ENCODE peak calls at places on chromosome X, in seven cellular contexts. One of them, this sample, is unnamed.

GRCh38 chrX:40068048-40068447 is 29.7 kb downstream of the BCOR start:
- DNase-seq in neuronal stem cell: no peak
- DNase-seq in GM12878: no peak
- DNase-seq in astrocyte: no peak
- DNase-seq in IMR-90: no peak
- DNase-seq in fibroblast of lung: no peak
- DNase-seq in Karpas-422: peak; percentile 46
- DNase-seq in this sample: peak; percentile 11

GRCh38 chrX:15384304-15384703 is at the start of gene VEGFD:
- DNase-seq in neuronal stem cell: no peak
- DNase-seq in GM12878: no peak
- DNase-seq in astrocyte: peak; percentile 24
- DNase-seq in IMR-90: peak; percentile 86
- DNase-seq in fibroblast of lung: peak; percentile 32
- DNase-seq in Karpas-422: no peak
- DNase-seq in this sample: no peak

GRCh38 chrX:29690061-29690460 is 525.3 kb upstream of the MAGEB2 start:
- DNase-seq in neuronal stem cell: no peak
- DNase-seq in GM12878: no peak
- DNase-seq in astrocyte: peak; percentile 79
- DNase-seq in IMR-90: peak; percentile 46
- DNase-seq in fibroblast of lung: peak; percentile 81
- DNase-seq in Karpas-422: no peak
- DNase-seq in this sample: no peak

GRCh38 chrX:149511081-149511480 is 6.0 kb upstream of the IDS start:
- DNase-seq in neuronal stem cell: no peak
- DNase-seq in GM12878: no peak
- DNase-seq in astrocyte: peak; percentile 62
- DNase-seq in IMR-90: peak; percentile 50
- DNase-seq in fibroblast of lung: peak; percentile 68
- DNase-seq in Karpas-422: no peak
- DNase-seq in this sample: no peak

GRCh38 chrX:21723097-21723496 is 34.8 kb downstream of the SMPX start:
- DNase-seq in neuronal stem cell: no peak
- DNase-seq in GM12878: no peak
- DNase-seq in astrocyte: no peak
- DNase-seq in IMR-90: peak; percentile 14
- DNase-seq in fibroblast of lung: peak; percentile 23
- DNase-seq in Karpas-422: no peak
- DNase-seq in this sample: peak; percentile 7

GRCh38 chrX:103540145-103540544 is 20.9 kb upstream of the RAB40A start:
- DNase-seq in neuronal stem cell: no peak
- DNase-seq in GM12878: no peak
- DNase-seq in astrocyte: peak; percentile 31
- DNase-seq in IMR-90: peak; percentile 58
- DNase-seq in fibroblast of lung: peak; percentile 49
- DNase-seq in Karpas-422: no peak
- DNase-seq in this sample: no peak

GRCh38 chrX:48713847-48714246 is 17.3 kb downstream of the SUV39H1 start:
- DNase-seq in neuronal stem cell: no peak
- DNase-seq in GM12878: no peak
- DNase-seq in astrocyte: no peak
- DNase-seq in IMR-90: no peak
- DNase-seq in fibroblast of lung: no peak
- DNase-seq in Karpas-422: no peak
- DNase-seq in this sample: no peak

GRCh38 chrX:4572652-4573051 is 859.2 kb upstream of the PRKX start:
- DNase-seq in neuronal stem cell: peak; percentile 3
- DNase-seq in GM12878: no peak
- DNase-seq in astrocyte: no peak
- DNase-seq in IMR-90: no peak
- DNase-seq in fibroblast of lung: no peak
- DNase-seq in Karpas-422: no peak
- DNase-seq in this sample: no peak

GRCh38 chrX:70455366-70456202 is 10.9 kb downstream of the DLG3 start:
- DNase-seq in neuronal stem cell: no peak
- DNase-seq in GM12878: no peak
- DNase-seq in astrocyte: no peak
- DNase-seq in IMR-90: no peak
- DNase-seq in fibroblast of lung: no peak
- DNase-seq in Karpas-422: no peak
- DNase-seq in this sample: no peak

GRCh38 chrX:1591102-1591862 is at the start of gene AKAP17A:
- DNase-seq in neuronal stem cell: peak; percentile 94
- DNase-seq in GM12878: peak; percentile 83
- DNase-seq in astrocyte: peak; percentile 74
- DNase-seq in IMR-90: peak; percentile 90
- DNase-seq in fibroblast of lung: peak; percentile 88
- DNase-seq in Karpas-422: peak; percentile 99
- DNase-seq in this sample: peak; percentile 99

GRCh38 chrX:39399387-39399786 is 598.1 kb downstream of the MID1IP1 start:
- DNase-seq in neuronal stem cell: no peak
- DNase-seq in GM12878: no peak
- DNase-seq in astrocyte: no peak
- DNase-seq in IMR-90: no peak
- DNase-seq in fibroblast of lung: no peak
- DNase-seq in Karpas-422: no peak
- DNase-seq in this sample: no peak

GRCh38 chrX:37437160-37437559 is 88.0 kb downstream of the PRRG1 start:
- DNase-seq in neuronal stem cell: no peak
- DNase-seq in GM12878: no peak
- DNase-seq in astrocyte: no peak
- DNase-seq in IMR-90: no peak
- DNase-seq in fibroblast of lung: no peak
- DNase-seq in Karpas-422: no peak
- DNase-seq in this sample: no peak

GRCh38 chrX:134936542-134936941 is 54.2 kb upstream of the SMIM10 start:
- DNase-seq in neuronal stem cell: no peak
- DNase-seq in GM12878: no peak
- DNase-seq in astrocyte: peak; percentile 90
- DNase-seq in IMR-90: peak; percentile 77
- DNase-seq in fibroblast of lung: peak; percentile 92
- DNase-seq in Karpas-422: no peak
- DNase-seq in this sample: no peak

GRCh38 chrX:129655547-129656248 is 942 bp upstream of the APLN start:
- DNase-seq in neuronal stem cell: no peak
- DNase-seq in GM12878: no peak
- DNase-seq in astrocyte: no peak
- DNase-seq in IMR-90: no peak
- DNase-seq in fibroblast of lung: no peak
- DNase-seq in Karpas-422: peak; percentile 57
- DNase-seq in this sample: peak; percentile 34

GRCh38 chrX:40928076-40928475 is 157.2 kb upstream of the USP9X start:
- DNase-seq in neuronal stem cell: no peak
- DNase-seq in GM12878: no peak
- DNase-seq in astrocyte: no peak
- DNase-seq in IMR-90: no peak
- DNase-seq in fibroblast of lung: no peak
- DNase-seq in Karpas-422: no peak
- DNase-seq in this sample: no peak

GRCh38 chrX:53223068-53223693 is 1.8 kb downstream of the KDM5C start:
- DNase-seq in neuronal stem cell: no peak
- DNase-seq in GM12878: no peak
- DNase-seq in astrocyte: no peak
- DNase-seq in IMR-90: no peak
- DNase-seq in fibroblast of lung: no peak
- DNase-seq in Karpas-422: no peak
- DNase-seq in this sample: no peak

GRCh38 chrX:34487364-34487763 is 169.7 kb downstream of the TMEM47 start:
- DNase-seq in neuronal stem cell: no peak
- DNase-seq in GM12878: no peak
- DNase-seq in astrocyte: no peak
- DNase-seq in IMR-90: no peak
- DNase-seq in fibroblast of lung: no peak
- DNase-seq in Karpas-422: no peak
- DNase-seq in this sample: no peak

DNA sequence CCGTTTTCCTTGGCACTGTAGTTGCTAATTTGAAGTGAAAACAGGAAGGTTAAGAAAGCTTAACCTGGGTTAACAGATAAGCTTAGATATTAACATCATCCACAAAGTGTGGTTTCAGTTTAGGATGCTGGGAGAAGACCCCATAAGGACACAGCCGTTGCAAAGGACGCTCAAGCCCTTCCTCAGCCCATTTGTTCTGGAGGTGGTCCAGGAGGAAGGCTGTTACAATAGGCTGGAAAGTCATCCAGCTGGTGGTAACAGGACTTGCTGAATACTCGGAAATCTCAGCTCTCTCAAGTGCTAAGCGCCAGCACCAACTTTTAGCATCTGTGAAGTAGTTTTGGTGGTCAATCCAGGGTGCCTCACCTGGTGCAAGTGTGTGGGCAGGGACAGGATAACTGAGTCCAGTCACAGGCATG is 14.2 kb downstream of the CHST7 start:
- DNase-seq in neuronal stem cell: no peak
- DNase-seq in GM12878: no peak
- DNase-seq in astrocyte: peak; percentile 30
- DNase-seq in IMR-90: no peak
- DNase-seq in fibroblast of lung: peak; percentile 55
- DNase-seq in Karpas-422: no peak
- DNase-seq in this sample: no peak
- H3K4me2 ChIP-seq in neuronal stem cell: no peak overlapping the region
- H3K4me2 ChIP-seq in GM12878: peak overlapping the region; percentile 62
- H3K4me2 ChIP-seq in astrocyte: peak overlapping the region; percentile 82
- H3K4me2 ChIP-seq in IMR-90: peak overlapping the region; percentile 83
- H3K4me2 ChIP-seq in fibroblast of lung: peak overlapping the region; percentile 62
- H3K4me2 ChIP-seq in Karpas-422: no peak overlapping the region
- H3K4me2 ChIP-seq in this sample: no peak overlapping the region

DNA sequence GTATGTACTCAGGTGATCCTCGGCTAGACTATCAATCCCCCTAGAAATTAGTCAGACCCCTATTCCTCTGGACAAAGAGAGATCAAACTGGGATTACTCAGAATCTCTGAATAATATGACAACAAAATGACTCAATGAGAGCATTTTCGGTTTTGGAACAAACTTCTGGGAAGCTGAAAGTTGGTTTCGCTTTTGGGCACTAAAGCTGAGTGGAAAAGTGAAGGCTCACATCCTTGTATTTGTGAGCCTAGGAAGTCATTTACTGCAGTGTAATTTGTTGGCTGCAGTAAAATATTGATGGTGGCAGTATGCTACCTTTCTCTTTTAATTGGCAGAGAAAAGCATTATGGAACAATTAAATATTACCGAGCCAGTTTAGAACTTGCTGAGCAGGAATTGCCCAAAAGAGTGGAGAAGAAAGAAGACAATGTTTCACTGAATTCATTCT is 69.4 kb downstream of the AGTR2 start:
- DNase-seq in neuronal stem cell: no peak
- DNase-seq in GM12878: no peak
- DNase-seq in astrocyte: peak; percentile 26
- DNase-seq in IMR-90: no peak
- DNase-seq in fibroblast of lung: peak; percentile 36
- DNase-seq in Karpas-422: no peak
- DNase-seq in this sample: no peak
- H2AFZ ChIP-seq in neuronal stem cell: no peak overlapping the region
- H2AFZ ChIP-seq in GM12878: no peak overlapping the region
- H2AFZ ChIP-seq in astrocyte: no peak overlapping the region
- H2AFZ ChIP-seq in IMR-90: no peak overlapping the region
- H2AFZ ChIP-seq in fibroblast of lung: no peak overlapping the region
- H2AFZ ChIP-seq in Karpas-422: no peak overlapping the region
- H2AFZ ChIP-seq in this sample: no peak overlapping the region

GRCh38 chrX:19789376-19789775 is 98.0 kb downstream of the SH3KBP1 start:
- DNase-seq in neuronal stem cell: no peak
- DNase-seq in GM12878: no peak
- DNase-seq in astrocyte: no peak
- DNase-seq in IMR-90: no peak
- DNase-seq in fibroblast of lung: no peak
- DNase-seq in Karpas-422: no peak
- DNase-seq in this sample: no peak

GRCh38 chrX:19789782-19790181 is 97.6 kb downstream of the SH3KBP1 start:
- DNase-seq in neuronal stem cell: no peak
- DNase-seq in GM12878: no peak
- DNase-seq in astrocyte: no peak
- DNase-seq in IMR-90: no peak
- DNase-seq in fibroblast of lung: no peak
- DNase-seq in Karpas-422: no peak
- DNase-seq in this sample: no peak

GRCh38 chrX:19790829-19791228 is 96.6 kb downstream of the SH3KBP1 start:
- DNase-seq in neuronal stem cell: no peak
- DNase-seq in GM12878: no peak
- DNase-seq in astrocyte: no peak
- DNase-seq in IMR-90: no peak
- DNase-seq in fibroblast of lung: no peak
- DNase-seq in Karpas-422: no peak
- DNase-seq in this sample: no peak

GRCh38 chrX:19785647-19786046 is 101.8 kb downstream of the SH3KBP1 start:
- DNase-seq in neuronal stem cell: no peak
- DNase-seq in GM12878: no peak
- DNase-seq in astrocyte: no peak
- DNase-seq in IMR-90: no peak
- DNase-seq in fibroblast of lung: no peak
- DNase-seq in Karpas-422: no peak
- DNase-seq in this sample: no peak

DNA sequence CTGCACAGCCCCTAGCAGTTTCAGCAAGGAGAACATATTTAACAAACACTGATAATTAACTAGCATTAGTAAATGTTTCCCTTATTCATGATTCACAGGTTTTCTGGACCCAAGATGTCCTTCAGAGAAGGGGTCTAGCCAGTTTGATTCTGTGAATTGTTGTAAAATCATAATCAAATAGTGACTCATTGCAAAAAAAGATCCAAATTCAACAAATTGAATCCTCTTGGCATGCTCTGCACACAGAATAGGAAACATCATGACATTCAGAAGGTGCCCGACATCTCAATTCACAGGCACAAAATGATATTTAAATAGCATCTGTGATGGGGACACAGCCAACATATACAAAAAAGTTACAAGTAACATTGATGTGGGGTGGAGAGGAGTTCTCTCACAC is 100.1 kb downstream of the SH3KBP1 start:
- DNase-seq in neuronal stem cell: no peak
- DNase-seq in GM12878: no peak
- DNase-seq in astrocyte: no peak
- DNase-seq in IMR-90: no peak
- DNase-seq in fibroblast of lung: no peak
- DNase-seq in Karpas-422: no peak
- DNase-seq in this sample: no peak
- H3K4me1 ChIP-seq in neuronal stem cell: no peaks in the 10 kb centered on the region
- H3K4me1 ChIP-seq in GM12878: peaks cover 10% of the 10 kb centered on the region
- H3K4me1 ChIP-seq in astrocyte: no peaks in the 10 kb centered on the region
- H3K4me1 ChIP-seq in IMR-90: no peaks in the 10 kb centered on the region
- H3K4me1 ChIP-seq in fibroblast of lung: no peaks in the 10 kb centered on the region
- H3K4me1 ChIP-seq in Karpas-422: peaks cover 45% of the 10 kb centered on the region
- H3K4me1 ChIP-seq in this sample: peaks cover 7% of the 10 kb centered on the region

DNA sequence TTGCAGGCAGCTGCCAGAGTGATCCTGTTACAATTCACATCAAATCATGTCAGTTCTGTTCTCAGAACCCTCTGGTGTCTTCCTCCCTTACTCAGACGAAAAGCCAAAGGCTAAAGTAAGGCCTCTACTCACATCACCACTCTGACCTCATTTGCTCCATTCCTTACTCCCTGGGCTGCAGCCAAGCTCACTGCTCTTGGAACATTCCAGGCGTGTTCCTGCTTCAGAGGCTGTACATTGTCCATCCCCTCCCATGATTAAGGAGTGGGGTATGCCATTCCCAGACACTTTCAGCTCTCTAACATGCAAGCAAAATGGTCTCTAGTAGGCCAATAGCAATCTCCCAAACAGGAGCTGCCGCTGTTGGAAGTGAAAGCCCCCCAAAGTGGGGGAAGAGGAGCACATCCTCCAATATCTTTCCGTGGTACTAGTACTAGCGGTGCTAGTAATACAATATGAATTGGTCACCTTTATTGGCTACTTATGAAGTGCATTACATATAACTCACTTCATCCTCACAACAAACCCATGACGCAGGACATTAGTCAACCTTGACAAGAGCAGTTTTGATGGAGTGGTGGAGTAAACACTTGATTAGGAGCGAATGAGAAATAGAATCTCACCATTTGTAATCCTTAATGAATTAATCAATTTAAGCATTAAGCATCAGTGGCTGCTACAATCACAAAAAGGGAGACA is 15.0 kb downstream of the GAB3 start:
- DNase-seq in neuronal stem cell: no peak
- DNase-seq in GM12878: no peak
- DNase-seq in astrocyte: peak; percentile 90
- DNase-seq in IMR-90: peak; percentile 93
- DNase-seq in fibroblast of lung: peak; percentile 93
- DNase-seq in Karpas-422: no peak
- DNase-seq in this sample: no peak
- H3K4me2 ChIP-seq in neuronal stem cell: no peak overlapping the region
- H3K4me2 ChIP-seq in GM12878: no peak overlapping the region
- H3K4me2 ChIP-seq in astrocyte: peak overlapping the region; percentile 62
- H3K4me2 ChIP-seq in IMR-90: peak overlapping the region; percentile 24
- H3K4me2 ChIP-seq in fibroblast of lung: peak overlapping the region; percentile 15
- H3K4me2 ChIP-seq in Karpas-422: no peak overlapping the region
- H3K4me2 ChIP-seq in this sample: peak overlapping the region; percentile 62

This sample was measured in DND-41.